ENCODE peak calls at places on chromosomes 3 and 15, in seven cellular contexts. G is esophagus squamous epithelium, Z is PC-9, Y is esophagus muscularis mucosa, M is sigmoid colon, P is A673, E is adrenal gland. U is an unnamed sample.
A peak's percentile ranks its signal among the peaks of the same experiment; 100 is the strongest.

GRCh38 chr15:100951965-100952364 is 32.8 kb downstream of the LRRK1 start:
- DNase-seq in G (no peak), Z (no peak), Y (no peak), M (no peak), P (no peak), E (no peak), U (no peak)

GRCh38 chr3:194970066-194970465 is 284.4 kb downstream of the FAM43A start:
- DNase-seq in G (no peak), Z (no peak), Y (no peak), M (no peak), P (no peak), E (no peak), U (no peak)

GRCh38 chr3:129609591-129610169 is 3.2 kb upstream of the PLXND1 start:
- DNase-seq in G (no peak), Z (peak; percentile 54), Y (no peak), M (no peak), P (no peak), E (no peak), U (no peak)

GRCh38 chr3:37862219-37862711 is 585 bp downstream of the CTDSPL start:
- DNase-seq in G (no peak), Z (no peak), Y (no peak), M (peak; percentile 75), P (peak; percentile 35), E (peak; percentile 45), U (no peak)

GRCh38 chr3:128327606-128328031 is 139.1 kb downstream of the DNAJB8 start:
- DNase-seq in G (no peak), Z (no peak), Y (no peak), M (peak; percentile 33), P (no peak), E (no peak), U (no peak)

GRCh38 chr3:119809249-119810017 is 27.5 kb downstream of the NR1I2 start:
- DNase-seq in G (no peak), Z (no peak), Y (no peak), M (no peak), P (no peak), E (no peak), U (no peak)

GRCh38 chr15:51237816-51238215 is 100.6 kb downstream of the CYP19A1 start:
- DNase-seq in G (no peak), Z (no peak), Y (no peak), M (no peak), P (no peak), E (no peak), U (no peak)

GRCh38 chr3:188706176-188706575 is 465.6 kb upstream of the TPRG1 start:
- DNase-seq in G (no peak), Z (no peak), Y (no peak), M (no peak), P (no peak), E (no peak), U (no peak)

GRCh38 chr3:16290007-16290826 is 25.2 kb downstream of the OXNAD1 start:
- DNase-seq in G (no peak), Z (no peak), Y (no peak), M (no peak), P (peak; percentile 55), E (peak; percentile 65), U (no peak)

GRCh38 chr15:77531191-77532000 is 101.3 kb downstream of the LINGO1 start:
- DNase-seq in G (no peak), Z (no peak), Y (no peak), M (peak; percentile 44), P (no peak), E (no peak), U (no peak)

GRCh38 chr3:118949113-118949760 is 85.4 kb downstream of the IGSF11 start:
- DNase-seq in G (no peak), Z (no peak), Y (no peak), M (no peak), P (no peak), E (no peak), U (no peak)

GRCh38 chr3:62961874-62962556 is 86.8 kb upstream of the CADPS start:
- DNase-seq in G (no peak), Z (no peak), Y (no peak), M (no peak), P (no peak), E (no peak), U (no peak)

GRCh38 chr15:90211440-90212168 is 10.5 kb downstream of the SEMA4B start:
- DNase-seq in G (no peak), Z (peak; percentile 90), Y (no peak), M (no peak), P (peak; percentile 41), E (no peak), U (no peak)

GRCh38 chr15:70235347-70235746 is 137.6 kb upstream of the TLE3 start:
- DNase-seq in G (no peak), Z (no peak), Y (no peak), M (peak; percentile 90), P (peak; percentile 33), E (no peak), U (no peak)

GRCh38 chr3:160842021-160843005 is 86.3 kb downstream of the PPM1L start:
- DNase-seq in G (no peak), Z (no peak), Y (no peak), M (no peak), P (no peak), E (no peak), U (no peak)

GRCh38 chr3:23856286-23856685 is 50.5 kb downstream of the UBE2E1 start:
- DNase-seq in G (no peak), Z (no peak), Y (no peak), M (no peak), P (no peak), E (no peak), U (no peak)

GRCh38 chr15:63514533-63514943 is 10.1 kb downstream of the USP3 start:
- DNase-seq in G (no peak), Z (peak; percentile 80), Y (peak; percentile 29), M (no peak), P (no peak), E (no peak), U (no peak)

GRCh38 chr15:96347181-96348111 is 16.9 kb downstream of the NR2F2 start:
- DNase-seq in G (no peak), Z (no peak), Y (no peak), M (no peak), P (peak; percentile 90), E (no peak), U (no peak)

GRCh38 chr15:83365370-83365938 is 81.0 kb upstream of the BNC1 start:
- DNase-seq in G (no peak), Z (no peak), Y (no peak), M (no peak), P (peak; percentile 25), E (no peak), U (no peak)

GRCh38 chr3:172816281-172816680 is 65.8 kb downstream of the ECT2 start:
- DNase-seq in G (no peak), Z (no peak), Y (no peak), M (no peak), P (no peak), E (no peak), U (no peak)

GRCh38 chr3:55629432-55629831 is 142.3 kb upstream of the WNT5A start:
- DNase-seq in G (no peak), Z (no peak), Y (no peak), M (no peak), P (no peak), E (no peak), U (no peak)

GRCh38 chr3:39147374-39147709 is 6.0 kb downstream of the CSRNP1 start:
- DNase-seq in G (no peak), Z (no peak), Y (no peak), M (no peak), P (no peak), E (no peak), U (no peak)

GRCh38 chr3:177935008-177935407 is 601.2 kb upstream of the KCNMB2 start:
- DNase-seq in G (no peak), Z (no peak), Y (no peak), M (no peak), P (no peak), E (no peak), U (no peak)

DNA sequence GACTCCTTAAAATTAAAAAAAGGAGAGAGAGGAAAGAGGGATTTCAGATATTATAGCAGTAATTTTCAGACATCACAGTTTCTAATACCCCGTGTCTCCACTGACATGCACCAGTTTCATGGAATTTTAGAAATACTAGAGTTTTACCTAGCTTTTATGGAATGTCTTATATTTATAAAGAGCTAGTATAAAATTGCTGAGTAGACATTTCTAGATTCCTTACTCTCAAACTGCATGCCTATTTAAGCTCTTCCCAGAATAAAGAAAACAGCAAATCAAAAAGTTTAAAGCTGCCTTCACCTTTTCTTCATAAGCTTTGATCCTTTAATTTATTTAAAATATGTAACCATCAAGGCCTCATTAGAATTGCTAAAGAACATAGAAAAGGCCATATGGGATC is 247.4 kb upstream of the IL12A start:
- DNase-seq in G (no peak), Z (no peak), Y (no peak), M (no peak), P (no peak), E (no peak), U (no peak)
- H3K9me3 ChIP-seq in G (no peaks in the 10 kb centered on the region), Z (no peaks in the 10 kb centered on the region), Y (no peaks in the 10 kb centered on the region), M (no peaks in the 10 kb centered on the region), P (no peaks in the 10 kb centered on the region), E (no peaks in the 10 kb centered on the region), U (no peaks in the 10 kb centered on the region)

GRCh38 chr3:110598847-110599490 is 472.6 kb upstream of the NECTIN3 start:
- DNase-seq in G (no peak), Z (no peak), Y (no peak), M (no peak), P (no peak), E (no peak), U (no peak)
- H3K4me3 ChIP-seq in G (no peak overlapping the region), Z (no peak overlapping the region), Y (no peak overlapping the region), M (no peak overlapping the region), P (no peak overlapping the region), E (no peak overlapping the region), U (no peak overlapping the region)

DNA sequence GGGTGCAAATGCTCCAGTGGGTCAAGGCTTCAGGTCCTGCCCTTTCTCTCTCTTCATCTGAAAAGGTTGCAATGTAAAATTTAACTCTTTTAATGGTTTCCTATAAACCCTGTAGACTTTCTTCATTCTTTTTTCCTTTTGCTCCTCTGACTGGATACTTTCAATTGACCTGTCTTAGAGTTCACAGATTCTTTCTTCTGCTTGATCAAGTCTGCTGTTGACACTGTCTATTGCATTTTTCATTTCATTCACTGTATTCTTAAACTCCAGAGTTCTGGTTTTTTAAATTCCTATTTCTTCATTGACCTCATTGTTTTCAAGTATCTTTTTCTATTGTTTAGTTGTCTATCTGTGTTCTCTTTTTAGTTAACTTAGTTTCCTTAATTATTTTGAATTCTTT is 82.1 kb downstream of the FAM227B start:
- DNase-seq in G (no peak), Z (no peak), Y (no peak), M (no peak), P (no peak), E (no peak), U (no peak)
- H3K9me3 ChIP-seq in G (no peaks in the 10 kb centered on the region), Z (no peaks in the 10 kb centered on the region), Y (peaks cover 20% of the 10 kb centered on the region), M (no peaks in the 10 kb centered on the region), P (no peaks in the 10 kb centered on the region), E (no peaks in the 10 kb centered on the region), U (no peaks in the 10 kb centered on the region)

GRCh38 chr3:44024194-44024593 is 217.5 kb upstream of the TOPAZ1 start:
- DNase-seq in G (no peak), Z (no peak), Y (no peak), M (no peak), P (no peak), E (no peak), U (no peak)
- H3K4me3 ChIP-seq in G (no peak overlapping the region), Z (no peak overlapping the region), Y (no peak overlapping the region), M (no peak overlapping the region), P (no peak overlapping the region), E (no peak overlapping the region), U (no peak overlapping the region)

GRCh38 chr15:27889258-27889657 is 209.9 kb downstream of the OCA2 start:
- DNase-seq in G (no peak), Z (no peak), Y (no peak), M (no peak), P (no peak), E (no peak), U (no peak)
- H3K9me3 ChIP-seq in G (peaks cover 19% of the 10 kb centered on the region), Z (no peaks in the 10 kb centered on the region), Y (peaks cover 35% of the 10 kb centered on the region), M (peaks cover 6% of the 10 kb centered on the region), P (peaks cover 29% of the 10 kb centered on the region), E (no peaks in the 10 kb centered on the region), U (no peaks in the 10 kb centered on the region)

U was measured in SK-N-MC.